ENCODE peak calls at places on chromosomes 1 and 21, in seven cellular contexts. C is neuronal stem cell; X is lower lobe of right lung; L is Karpas-422; Q is psoas muscle; D is CD8-positive, alpha-beta T cell; I is dorsolateral prefrontal cortex. P is an unnamed sample.
A peak's percentile ranks its signal among the peaks of the same experiment; 100 is the strongest.

GRCh38 chr1:223486366-223486765 is 93.2 kb downstream of the CCDC185 start:
- DNase-seq in Q (no peak), C (no peak), I (no peak), D (no peak), X (no peak), L (peak; percentile 48), P (no peak)

GRCh38 chr1:234866007-234866866 is 256.3 kb upstream of the IRF2BP2 start:
- DNase-seq in C (no peak), Q (peak; percentile 57), L (no peak), X (peak; percentile 52), D (no peak), I (no peak), P (peak; percentile 86)

GRCh38 chr1:103106426-103107321 is 1.6 kb downstream of the COL11A1 start:
- DNase-seq in Q (peak; percentile 12), D (no peak), C (peak; percentile 67), I (peak; percentile 60), L (peak; percentile 57), X (no peak), P (peak; percentile 66)

GRCh38 chr1:54409156-54410142 is 3.3 kb upstream of the SSBP3 start:
- DNase-seq in Q (no peak), C (no peak), L (no peak), X (no peak), D (no peak), I (no peak), P (no peak)

GRCh38 chr1:93845554-93846150 is 33.4 kb downstream of the DNTTIP2 start:
- DNase-seq in L (no peak), I (no peak), C (peak; percentile 15), Q (no peak), D (no peak), X (no peak), P (no peak)

GRCh38 chr1:94803517-94804441 is 16.4 kb upstream of the SLC44A3 start:
- DNase-seq in L (no peak), I (peak; percentile 60), D (no peak), Q (no peak), X (no peak), C (no peak), P (peak; percentile 71)

GRCh38 chr1:180181048-180181447 is 26.4 kb downstream of the QSOX1 start:
- DNase-seq in I (no peak), Q (no peak), D (no peak), C (no peak), X (peak; percentile 44), L (peak; percentile 72), P (peak; percentile 59)

GRCh38 chr1:27348861-27349783 is 7.3 kb downstream of the SYTL1 start:
- DNase-seq in Q (no peak), X (peak; percentile 87), L (peak; percentile 79), I (no peak), D (peak; percentile 63), C (peak; percentile 56), P (no peak)

GRCh38 chr1:175433586-175434267 is 241.2 kb upstream of the KIAA0040 start:
- DNase-seq in L (no peak), C (no peak), D (no peak), I (no peak), X (no peak), Q (no peak), P (no peak)

GRCh38 chr1:241356519-241357365 is at the start of gene RGS7:
- DNase-seq in I (peak; percentile 84), Q (peak; percentile 23), X (peak; percentile 46), L (peak; percentile 50), C (peak; percentile 63), D (no peak), P (peak; percentile 67)

GRCh38 chr1:184854036-184854435 is 99.4 kb upstream of the EDEM3 start:
- DNase-seq in I (no peak), D (no peak), Q (no peak), C (no peak), L (no peak), X (no peak), P (no peak)

GRCh38 chr1:20487236-20487590 is 1.2 kb upstream of the CAMK2N1 start:
- DNase-seq in Q (no peak), I (no peak), D (no peak), C (no peak), X (no peak), L (no peak), P (no peak)

GRCh38 chr21:45286671-45287437 is 841 bp downstream of the POFUT2 start:
- DNase-seq in X (peak; percentile 50), C (peak; percentile 64), L (no peak), Q (peak; percentile 38), I (peak; percentile 52), D (peak; percentile 48), P (peak; percentile 64)

GRCh38 chr1:184836081-184836480 is 81.4 kb upstream of the EDEM3 start:
- DNase-seq in L (no peak), Q (no peak), I (no peak), D (no peak), X (no peak), C (no peak), P (no peak)

GRCh38 chr1:87212431-87213125 is 116.1 kb upstream of the LMO4 start:
- DNase-seq in I (no peak), L (no peak), D (no peak), Q (no peak), C (no peak), X (no peak), P (no peak)

GRCh38 chr1:34418166-34418565 is 241.5 kb downstream of the C1orf94 start:
- DNase-seq in C (no peak), L (no peak), Q (no peak), I (no peak), X (no peak), D (no peak), P (no peak)

GRCh38 chr1:224929335-224930237 is at the start of gene DNAH14:
- DNase-seq in I (peak; percentile 42), X (peak; percentile 92), D (no peak), C (peak; percentile 43), Q (peak; percentile 62), L (no peak), P (peak; percentile 68)

GRCh38 chr21:43903451-43904091 is 38.5 kb downstream of the AGPAT3 start:
- DNase-seq in Q (peak; percentile 66), D (no peak), C (no peak), I (peak; percentile 41), X (peak; percentile 86), L (no peak), P (peak; percentile 65)

GRCh38 chr1:223712856-223713494 is 636 bp downstream of the CAPN2 start:
- DNase-seq in Q (no peak), C (no peak), X (peak; percentile 67), D (peak; percentile 69), L (no peak), I (peak; percentile 65), P (peak; percentile 74)

GRCh38 chr1:109846846-109847245 is 63.8 kb upstream of the CSF1 start:
- DNase-seq in I (no peak), C (no peak), X (no peak), D (no peak), L (no peak), Q (no peak), P (no peak)

DNA sequence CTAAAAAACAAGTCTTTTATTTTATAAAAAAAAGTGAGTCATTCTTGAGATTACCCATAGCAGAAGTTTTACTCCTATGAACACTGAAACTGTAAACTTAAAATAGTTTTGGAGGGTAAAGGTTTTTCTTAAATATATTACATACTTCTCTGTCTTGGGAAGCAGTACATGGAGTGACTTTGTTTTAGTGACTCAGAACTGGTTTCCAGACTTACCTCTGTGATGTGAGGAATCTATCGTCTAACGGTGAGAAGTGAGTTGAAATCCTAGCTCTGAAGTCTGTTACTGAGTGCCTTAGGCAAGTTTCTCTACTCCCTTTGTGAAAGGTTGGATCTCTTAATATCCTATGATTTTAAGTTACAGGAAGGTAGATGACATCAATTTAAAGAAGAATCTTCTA is 176.3 kb upstream of the POU3F1 start:
- DNase-seq in L (no peak), D (no peak), Q (no peak), I (no peak), C (no peak), X (no peak), P (no peak)
- H3K27me3 ChIP-seq in L (no peaks in the 10 kb centered on the region), D (no peaks in the 10 kb centered on the region), Q (peaks cover 6% of the 10 kb centered on the region), I (no peaks in the 10 kb centered on the region), C (no peaks in the 10 kb centered on the region), X (no peaks in the 10 kb centered on the region), P (no peaks in the 10 kb centered on the region)

GRCh38 chr21:34132905-34133304 is 59.5 kb downstream of the MRPS6 start:
- DNase-seq in D (no peak), C (no peak), L (no peak), I (no peak), X (no peak), Q (no peak), P (no peak)
- H3K27ac ChIP-seq in D (no peak overlapping the region), C (no peak overlapping the region), L (peak overlapping the region; percentile 28), I (peak overlapping the region; percentile 91), X (no peak overlapping the region), Q (peak overlapping the region; percentile 85), P (peak overlapping the region; percentile 89)

DNA sequence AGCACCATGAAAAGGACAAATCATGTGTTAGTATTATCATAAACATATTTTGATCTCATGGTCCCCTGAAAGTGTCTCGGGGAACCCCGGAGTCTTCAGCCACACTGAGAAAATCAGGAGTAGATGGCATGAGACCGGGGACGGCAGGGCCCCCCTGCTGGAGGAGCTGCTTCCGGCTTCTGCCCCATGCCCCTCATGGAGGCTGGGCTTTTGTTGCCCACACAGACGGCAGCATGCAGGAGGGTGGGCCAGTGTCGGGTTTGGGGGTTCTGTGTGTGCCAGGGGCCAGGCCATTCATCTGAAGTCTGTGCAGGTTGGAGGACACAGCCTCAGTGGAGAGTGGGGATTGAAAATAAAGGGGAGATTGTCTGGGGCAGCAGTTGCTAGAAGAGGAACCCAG is 75.1 kb upstream of the CD34 start:
- DNase-seq in I (no peak), Q (no peak), X (no peak), D (no peak), C (no peak), L (no peak), P (no peak)
- H3K27me3 ChIP-seq in I (no peaks in the 10 kb centered on the region), Q (no peaks in the 10 kb centered on the region), X (no peaks in the 10 kb centered on the region), D (no peaks in the 10 kb centered on the region), C (no peaks in the 10 kb centered on the region), L (no peaks in the 10 kb centered on the region), P (no peaks in the 10 kb centered on the region)

DNA sequence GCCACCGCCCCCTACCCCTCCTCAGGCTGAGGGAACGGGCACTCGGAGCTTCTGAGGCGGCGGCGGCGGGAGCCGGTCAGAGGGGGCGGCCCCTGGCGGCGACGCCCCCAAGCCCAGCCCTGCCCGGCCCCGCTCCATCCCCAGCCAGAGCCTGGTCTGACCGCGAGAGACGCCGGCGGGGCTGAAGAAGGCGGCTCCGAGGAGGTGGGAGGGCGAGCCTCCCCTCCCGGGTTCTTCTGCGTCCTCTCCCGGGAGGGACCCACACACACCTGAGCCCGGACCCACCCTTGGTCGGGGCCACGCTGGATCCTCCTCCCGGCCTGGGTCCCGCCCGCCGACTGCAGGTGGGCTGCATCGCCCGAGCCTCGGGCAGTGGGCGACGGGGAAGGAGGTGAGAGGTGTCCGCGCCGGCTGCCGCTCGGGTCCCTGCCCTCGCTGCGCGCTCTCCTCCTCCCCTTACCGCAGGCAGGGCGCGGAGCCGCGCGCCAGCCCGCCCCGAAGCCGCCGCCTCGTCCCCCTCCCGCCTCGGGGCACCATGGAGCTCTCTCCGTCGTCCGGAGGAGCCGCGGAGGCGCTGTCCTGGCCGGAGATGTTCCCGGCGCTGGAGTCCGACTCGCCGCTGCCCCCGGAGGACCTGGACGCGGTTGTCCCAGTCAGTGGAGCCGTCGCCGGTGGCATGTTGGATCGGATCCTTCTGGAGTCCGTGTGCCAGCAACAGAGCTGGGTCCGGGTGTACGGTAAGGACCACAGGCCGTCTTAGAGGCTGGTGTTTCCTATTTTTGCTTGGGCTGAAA is at the start of gene RASAL2:
- DNase-seq in D (no peak), L (no peak), Q (peak; percentile 73), C (peak; percentile 83), I (peak; percentile 78), X (peak; percentile 77), P (peak; percentile 81)
- H3K27ac ChIP-seq in D (no peak within 1 kb of the TSS), L (no peak within 1 kb of the TSS), Q (peak within 1 kb of the TSS; percentile 79), C (peak within 1 kb of the TSS; percentile 95), I (peak within 1 kb of the TSS; percentile 88), X (peak within 1 kb of the TSS; percentile 89), P (peak within 1 kb of the TSS; percentile 96)

P was measured in sigmoid colon.